ENCODE peak calls at places on chromosomes 4 and X, in seven cellular contexts. C is HuH-7.5; H is choroid plexus epithelial cell; B is activated T-cell treated with anti-CD3 and anti-CD28 coated beads, Interleukin-2, amount 50 U/mL, for 72 hours; E is PC-3; R is Daoy; I is RCC 7860. W is an unnamed sample.

GRCh38 chrX:69262036-69262905 is 97.0 kb upstream of the PJA1 start:
- DNase-seq in R (peak), C (no peak), H (peak), I (no peak), B (no peak), E (no peak), W (no peak)

GRCh38 chrX:115940888-115941332 is 229.6 kb upstream of the AGTR2 start:
- DNase-seq in I (no peak), R (peak), E (peak), B (no peak), C (no peak), H (peak), W (peak)

GRCh38 chr4:146369446-146369845 is 152.3 kb downstream of the SLC10A7 start:
- DNase-seq in C (no peak), B (no peak), H (peak), I (no peak), E (no peak), R (no peak), W (no peak)

GRCh38 chr4:176547005-176547404 is 227.2 kb downstream of the SPCS3 start:
- DNase-seq in C (no peak), H (peak), E (no peak), R (no peak), B (no peak), I (no peak), W (no peak)

GRCh38 chr4:124633285-124633941 is 79.1 kb downstream of the ANKRD50 start:
- DNase-seq in C (no peak), I (no peak), E (no peak), B (no peak), R (no peak), H (no peak), W (no peak)

GRCh38 chrX:17655232-17656034 is 81.9 kb upstream of the SCML1 start:
- DNase-seq in E (no peak), I (no peak), H (no peak), C (no peak), R (no peak), B (peak), W (no peak)

GRCh38 chr4:8355306-8355705 is 85.2 kb downstream of the ACOX3 start:
- DNase-seq in I (peak), H (peak), E (no peak), C (no peak), R (peak), B (no peak), W (no peak)

GRCh38 chr4:24973471-24974251 is 57.1 kb downstream of the LGI2 start:
- DNase-seq in R (no peak), H (no peak), B (no peak), I (peak), C (peak), E (peak), W (no peak)

GRCh38 chrX:80812176-80812575 is 2.5 kb upstream of the BRWD3 start:
- DNase-seq in R (no peak), I (no peak), C (no peak), H (peak), B (peak), E (peak), W (no peak)

GRCh38 chr4:126242679-126243390 is 928.1 kb downstream of the FAT4 start:
- DNase-seq in C (no peak), H (no peak), R (no peak), E (no peak), B (no peak), I (no peak), W (no peak)

GRCh38 chr4:53313510-53313909 is 52.4 kb downstream of the SCFD2 start:
- DNase-seq in C (peak), B (no peak), H (peak), E (peak), I (no peak), R (no peak), W (no peak)

GRCh38 chr4:5365071-5366008 is 314.1 kb downstream of the STK32B start:
- DNase-seq in C (no peak), R (peak), H (peak), E (peak), I (no peak), B (no peak), W (no peak)

GRCh38 chrX:13216139-13216538 is 103.7 kb downstream of the ATXN3L start:
- DNase-seq in B (no peak), E (no peak), R (no peak), I (no peak), C (no peak), H (peak), W (no peak)

GRCh38 chrX:9147086-9147485 is 113.2 kb upstream of the FAM9B start:
- DNase-seq in I (no peak), H (no peak), B (no peak), E (no peak), R (no peak), C (no peak), W (no peak)

GRCh38 chr4:149801416-149801815 is 14.2 kb downstream of the IQCM start:
- DNase-seq in E (no peak), H (no peak), R (no peak), B (no peak), I (no peak), C (no peak), W (no peak)

GRCh38 chr4:53714377-53715140 is 123.3 kb upstream of the LNX1 start:
- DNase-seq in I (no peak), C (no peak), B (no peak), H (peak), R (no peak), E (no peak), W (no peak)

GRCh38 chrX:1593286-1594271 is 2.2 kb downstream of the AKAP17A start:
- DNase-seq in R (no peak), E (no peak), I (no peak), H (peak), B (no peak), C (no peak), W (no peak)

GRCh38 chr4:65242156-65242846 is 428.0 kb downstream of the EPHA5 start:
- DNase-seq in H (no peak), C (no peak), E (no peak), I (no peak), B (no peak), R (peak), W (no peak)

GRCh38 chr4:154030747-154031146 is 241.9 kb upstream of the SFRP2 start:
- DNase-seq in H (peak), I (no peak), E (no peak), R (peak), C (no peak), B (no peak), W (no peak)

GRCh38 chr4:136012250-136012649 is 1520.0 kb downstream of the PCDH18 start:
- DNase-seq in B (no peak), R (no peak), H (peak), C (no peak), E (no peak), I (no peak), W (no peak)

GRCh38 chr4:81981218-81981617 is 392.6 kb downstream of the HNRNPD start:
- DNase-seq in E (no peak), I (no peak), B (no peak), C (no peak), H (no peak), R (no peak), W (no peak)

GRCh38 chrX:76918033-76918432 is 490.5 kb downstream of the MAGEE1 start:
- DNase-seq in H (no peak), R (no peak), C (no peak), I (no peak), B (no peak), E (no peak), W (no peak)

GRCh38 chr4:7360802-7361201 is 73.9 kb downstream of the PSAPL1 start:
- DNase-seq in R (no peak), C (no peak), E (no peak), I (no peak), B (no peak), H (no peak), W (no peak)

GRCh38 chr4:3321295-3321889 is 28.6 kb downstream of the RGS12 start:
- DNase-seq in E (no peak), H (no peak), C (no peak), B (no peak), I (no peak), R (no peak), W (no peak)

GRCh38 chr4:173752610-173753009 is 222.6 kb upstream of the HAND2 start:
- DNase-seq in C (no peak), R (peak), I (no peak), H (peak), E (peak), B (peak), W (no peak)

GRCh38 chr4:18366762-18367358 is 345.3 kb upstream of the LCORL start:
- DNase-seq in B (no peak), I (no peak), C (no peak), R (no peak), H (peak), E (peak), W (no peak)

GRCh38 chr4:17066972-17067371 is 168.5 kb upstream of the LDB2 start:
- DNase-seq in C (no peak), H (peak), E (peak), I (no peak), B (no peak), R (peak), W (no peak)

GRCh38 chr4:92064574-92064973 is 239.2 kb upstream of the GRID2 start:
- DNase-seq in R (no peak), B (no peak), I (no peak), E (no peak), C (no peak), H (no peak), W (no peak)

GRCh38 chr4:62133498-62133897 is 933.4 kb downstream of the ADGRL3 start:
- DNase-seq in E (no peak), R (no peak), I (no peak), C (no peak), B (no peak), H (peak), W (no peak)

GRCh38 chr4:2007804-2008670 is 737 bp downstream of the NELFA start:
- DNase-seq in R (no peak), C (no peak), E (no peak), I (no peak), B (peak), H (peak), W (no peak)

GRCh38 chr4:102356562-102357202 is 11.4 kb upstream of the SLC39A8 start:
- DNase-seq in I (no peak), R (no peak), H (no peak), E (no peak), C (no peak), B (no peak), W (no peak)

GRCh38 chrX:152904151-152905080 is 6.5 kb downstream of the ZNF185 start:
- DNase-seq in B (peak), C (peak), I (peak), H (peak), E (peak), R (peak), W (peak)

GRCh38 chr4:98662619-98663225 is 4.3 kb upstream of the TSPAN5 start:
- DNase-seq in B (peak), E (peak), I (no peak), H (no peak), C (no peak), R (no peak), W (no peak)

GRCh38 chr4:84531689-84532088 is 32.6 kb upstream of the NKX6-1 start:
- DNase-seq in I (peak), C (no peak), R (peak), B (no peak), E (peak), H (no peak), W (no peak)

GRCh38 chr4:129213692-129214091 is 117.7 kb downstream of the C4orf33 start:
- DNase-seq in B (no peak), E (no peak), H (no peak), C (no peak), R (no peak), I (no peak), W (no peak)

GRCh38 chr4:142846105-142846728 is at the start of gene INPP4B:
- DNase-seq in E (peak), H (peak), B (peak), R (peak), C (peak), I (no peak), W (peak)

W was measured in progenitor cell of endocrine pancreas.